ENCODE peak calls at places on chromosomes 16 and 17, in six cellular contexts. T is PC-3, W is esophagus squamous epithelium, R is brain microvascular endothelial cell, N is mucosa of descending colon, I is cardiac fibroblast. G is an unnamed sample.

GRCh38 chr17:189444-189843 is 8.0 kb upstream of the DOC2B start:
- DNase-seq in N (no peak), R (no peak), W (no peak), I (no peak), T (no peak), G (no peak)

GRCh38 chr16:79599837-79600635 is 501 bp downstream of the MAF start:
- DNase-seq in W (no peak), I (peak; percentile 48), R (no peak), T (no peak), N (peak; percentile 40), G (peak; percentile 49)

GRCh38 chr17:33667671-33668070 is 374.6 kb upstream of the ASIC2 start:
- DNase-seq in T (no peak), N (no peak), W (no peak), R (no peak), I (no peak), G (no peak)

GRCh38 chr16:78503501-78504110 is 404.2 kb downstream of the WWOX start:
- DNase-seq in T (peak; percentile 35), W (no peak), N (peak; percentile 83), I (peak; percentile 80), R (peak; percentile 65), G (peak; percentile 63)

GRCh38 chr17:42363231-42363630 is 25.0 kb downstream of the STAT3 start:
- DNase-seq in N (no peak), W (no peak), R (no peak), T (no peak), I (no peak), G (no peak)

GRCh38 chr16:81973737-81974136 is 37.5 kb downstream of the SDR42E1 start:
- DNase-seq in I (no peak), T (no peak), N (no peak), R (no peak), W (no peak), G (no peak)

GRCh38 chr16:57614546-57615343 is 13.7 kb upstream of the ADGRG1 start:
- DNase-seq in I (no peak), T (no peak), N (peak; percentile 5), W (no peak), R (no peak), G (no peak)

GRCh38 chr17:59848778-59849177 is 44.0 kb downstream of the TUBD1 start:
- DNase-seq in T (peak; percentile 21), R (peak; percentile 49), I (peak; percentile 85), W (no peak), N (peak; percentile 72), G (peak; percentile 91)

GRCh38 chr17:27586203-27586701 is 44.7 kb upstream of the LGALS9 start:
- DNase-seq in N (no peak), R (peak; percentile 85), T (no peak), W (no peak), I (no peak), G (peak; percentile 75)

GRCh38 chr17:28047806-28048205 is 5.3 kb downstream of the NLK start:
- DNase-seq in W (no peak), I (no peak), T (no peak), N (no peak), R (no peak), G (no peak)

GRCh38 chr17:72879877-72880276 is 212.6 kb downstream of the SLC39A11 start:
- DNase-seq in W (no peak), R (no peak), I (no peak), N (no peak), T (no peak), G (no peak)

GRCh38 chr17:73776978-73777567 is 132.8 kb upstream of the SDK2 start:
- DNase-seq in R (no peak), T (no peak), I (no peak), W (no peak), N (no peak), G (no peak)

GRCh38 chr17:3695723-3696411 is at the start of gene P2RX5:
- DNase-seq in R (no peak), W (no peak), N (no peak), T (peak; percentile 32), I (no peak), G (no peak)

GRCh38 chr17:82358467-82359350 is at the start of gene TEX19:
- DNase-seq in N (no peak), T (peak; percentile 35), W (no peak), R (no peak), I (no peak), G (no peak)
- TF ChIP-seq CTCF in N (no peak), T (peak; percentile 29), W (no peak), R (no peak), I (no peak), G (peak; percentile 2)

GRCh38 chr17:63932721-63933120 is 590 bp upstream of the CD79B start:
- DNase-seq in W (no peak), N (no peak), R (no peak), T (no peak), I (no peak), G (no peak)
- TF ChIP-seq CTCF in W (no peak), N (no peak), R (no peak), T (no peak), I (no peak), G (no peak)

GRCh38 chr17:75059369-75060345 is 12.6 kb downstream of the KCTD2 start:
- DNase-seq in R (peak; percentile 63), N (no peak), W (no peak), T (peak; percentile 60), I (peak; percentile 82), G (peak; percentile 87)
- TF ChIP-seq CTCF in R (peak; percentile 49), N (no peak), W (peak; percentile 24), T (peak; percentile 60), I (peak; percentile 51), G (peak; percentile 67)

GRCh38 chr16:64724339-64724738 is 397.5 kb downstream of the CDH11 start:
- DNase-seq in W (no peak), I (no peak), N (no peak), R (no peak), T (no peak), G (no peak)

GRCh38 chr16:64715624-64716023 is 406.2 kb downstream of the CDH11 start:
- DNase-seq in R (no peak), I (no peak), N (no peak), T (no peak), W (no peak), G (no peak)

GRCh38 chr16:64717871-64718270 is 404.0 kb downstream of the CDH11 start:
- DNase-seq in W (no peak), I (no peak), N (no peak), R (no peak), T (no peak), G (no peak)

GRCh38 chr16:64718481-64718880 is 403.4 kb downstream of the CDH11 start:
- DNase-seq in I (no peak), T (no peak), N (no peak), R (no peak), W (no peak), G (no peak)
- TF ChIP-seq CTCF in I (no peak), T (no peak), N (no peak), R (no peak), W (no peak), G (no peak)

DNA sequence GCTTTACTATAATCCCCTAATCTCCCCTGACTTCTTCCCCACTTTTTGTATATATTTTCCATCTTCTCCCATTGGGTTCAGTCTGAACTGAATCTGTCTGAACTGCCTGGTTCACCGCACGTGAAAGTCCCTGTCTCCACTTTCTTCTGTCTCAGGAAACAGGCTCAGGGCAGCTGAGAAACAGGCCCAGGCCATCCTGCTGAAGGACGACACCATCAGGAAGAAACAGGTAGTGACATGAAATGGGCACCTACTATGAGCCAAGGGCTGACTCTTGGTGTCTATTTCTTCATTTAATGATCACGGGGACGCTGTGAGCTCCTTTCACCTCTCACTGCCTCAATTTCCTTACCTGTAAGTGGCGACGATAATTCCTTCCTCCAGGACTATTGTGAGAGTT is 90.5 kb upstream of the HSBP1 start:
- DNase-seq in N (no peak), R (no peak), I (no peak), T (no peak), W (no peak), G (peak; percentile 9)
- TF ChIP-seq CTCF in N (no peak), R (peak; percentile 47), I (no peak), T (no peak), W (no peak), G (peak; percentile 24)

GRCh38 chr17:46782250-46782953 is 36.1 kb downstream of the WNT3 start:
- DNase-seq in N (peak; percentile 51), I (no peak), R (no peak), W (no peak), T (peak; percentile 84), G (peak; percentile 58)
- TF ChIP-seq CTCF in N (peak; percentile 16), I (peak; percentile 74), R (peak; percentile 92), W (peak; percentile 32), T (peak; percentile 99), G (peak; percentile 79)

GRCh38 chr16:24805484-24805883 is 40.3 kb upstream of the SLC5A11 start:
- DNase-seq in N (no peak), T (no peak), W (no peak), R (no peak), I (no peak), G (no peak)

GRCh38 chr16:24801761-24802302 is 43.9 kb upstream of the SLC5A11 start:
- DNase-seq in W (no peak), T (no peak), R (no peak), I (peak; percentile 23), N (no peak), G (peak; percentile 46)

GRCh38 chr16:24800586-24800985 is 45.2 kb upstream of the SLC5A11 start:
- DNase-seq in T (peak; percentile 13), R (peak; percentile 23), I (peak; percentile 46), W (no peak), N (no peak), G (peak; percentile 53)
- TF ChIP-seq CTCF in T (peak; percentile 45), R (peak; percentile 43), I (peak; percentile 43), W (peak; percentile 17), N (no peak), G (peak; percentile 41)

DNA sequence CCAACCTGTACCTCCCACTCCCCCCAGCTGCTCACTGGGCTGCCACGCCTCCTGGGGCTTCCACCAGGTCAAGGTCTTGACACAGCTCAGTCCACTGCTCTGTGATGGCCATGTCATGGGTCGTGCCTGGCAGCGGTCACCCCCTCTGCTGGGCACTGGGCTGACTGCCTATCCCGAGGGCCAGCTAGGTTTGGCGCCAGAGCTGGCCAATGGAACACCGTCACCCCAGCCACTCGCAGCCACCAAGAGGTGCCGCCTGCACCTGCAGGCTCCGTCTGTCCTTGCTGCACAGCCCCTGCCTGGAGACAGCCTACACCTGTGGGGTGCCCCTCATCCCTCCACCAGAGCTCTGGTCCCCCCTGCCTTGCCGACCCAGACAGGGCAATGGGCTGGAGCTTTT is 4.5 kb upstream of the RAB40C start:
- DNase-seq in T (no peak), N (no peak), W (no peak), I (no peak), R (no peak), G (no peak)
- TF ChIP-seq CTCF in T (no peak), N (no peak), W (no peak), I (no peak), R (no peak), G (no peak)

G was measured in choroid plexus epithelial cell.